ENCODE peak calls at places on chromosomes 6 and 20, in ten cellular contexts. W is sciatic nerve; K is left colon; T is activated CD4-positive, alpha-beta T cell treated with anti-CD3 and anti-CD28 coated beads, Interleukin-2, amount 10 ng/mL, durations not matched to agents 24 days and 14 days; H is effector memory CD4-positive, alpha-beta T cell; J is activated naive CD4-positive, alpha-beta T cell treated with anti-CD3 and anti-CD28 coated beads for 36 hours; Z is adipocyte; I is EL; X is left ventricle myocardium inferior; F is DMS53. B is an unnamed sample.

GRCh38 chr6:10300071-10300470 is 114.8 kb downstream of the TFAP2A start:
- DNase-seq in Z (no peak), W (no peak), J (no peak), F (no peak), T (no peak), I (no peak), H (no peak), K (no peak), X (no peak), B (no peak)

GRCh38 chr6:48664850-48665249 is 553.9 kb upstream of the PTCHD4 start:
- DNase-seq in T (no peak), Z (peak), F (no peak), W (no peak), H (no peak), X (no peak), K (no peak), J (no peak), I (peak), B (peak)

GRCh38 chr6:99393366-99393697 is 663 bp downstream of the COQ3 start:
- DNase-seq in Z (no peak), K (no peak), F (no peak), T (no peak), H (no peak), X (no peak), W (no peak), I (peak), J (no peak), B (no peak)

GRCh38 chr6:5457036-5457435 is 195.7 kb downstream of the FARS2 start:
- DNase-seq in I (no peak), J (no peak), F (peak), H (no peak), Z (no peak), X (no peak), K (no peak), W (no peak), T (no peak), B (peak)

GRCh38 chr20:62606551-62607201 is 35.6 kb upstream of the SLCO4A1 start:
- DNase-seq in F (no peak), H (no peak), K (no peak), T (no peak), W (peak), J (no peak), Z (no peak), I (peak), X (peak), B (peak)

GRCh38 chr6:154157706-154158105 is 118.7 kb downstream of the OPRM1 start:
- DNase-seq in F (no peak), X (no peak), W (no peak), T (no peak), I (no peak), J (no peak), Z (no peak), H (no peak), K (no peak), B (no peak)

GRCh38 chr6:119171864-119172588 is 93.6 kb upstream of the FAM184A start:
- DNase-seq in X (no peak), F (no peak), J (no peak), T (no peak), Z (no peak), W (no peak), I (no peak), K (no peak), H (no peak), B (no peak)

GRCh38 chr6:2989332-2990178 is 10.1 kb upstream of the NQO2 start:
- DNase-seq in Z (peak), W (peak), I (peak), K (peak), F (peak), J (peak), T (peak), X (peak), H (peak), B (peak)

GRCh38 chr6:17768388-17768787 is 61.7 kb upstream of the NUP153 start:
- DNase-seq in J (peak), I (no peak), F (no peak), H (no peak), W (no peak), Z (peak), X (no peak), K (no peak), T (no peak), B (peak)

GRCh38 chr6:52877168-52877567 is 32.3 kb downstream of the GSTA3 start:
- DNase-seq in T (no peak), I (peak), X (no peak), F (peak), H (no peak), W (no peak), J (no peak), K (no peak), Z (peak), B (peak)

GRCh38 chr6:113894712-113895674 is 37.8 kb downstream of the MARCKS start:
- DNase-seq in J (no peak), X (no peak), Z (peak), T (no peak), F (no peak), H (no peak), K (no peak), W (no peak), I (no peak), B (peak)

GRCh38 chr6:6590530-6590929 is 2.0 kb downstream of the LY86 start:
- DNase-seq in F (no peak), K (no peak), Z (no peak), W (no peak), J (no peak), T (no peak), X (no peak), I (no peak), H (no peak), B (no peak)

GRCh38 chr6:44932651-44933091 is 395.5 kb upstream of the RUNX2 start:
- DNase-seq in H (peak), J (peak), X (no peak), Z (no peak), W (no peak), T (peak), K (no peak), I (no peak), F (no peak), B (no peak)

GRCh38 chr20:46520976-46521579 is 7.7 kb upstream of the ZNF334 start:
- DNase-seq in X (no peak), J (peak), W (peak), H (no peak), I (peak), K (peak), T (peak), Z (peak), F (peak), B (peak)

GRCh38 chr6:99334526-99335127 is 14.8 kb downstream of the FAXC start:
- DNase-seq in K (no peak), T (peak), I (peak), W (no peak), F (peak), H (no peak), Z (peak), J (peak), X (no peak), B (peak)

GRCh38 chr6:132286298-132287019 is 114.8 kb downstream of the MOXD1 start:
- DNase-seq in K (peak), H (no peak), Z (no peak), J (no peak), X (no peak), W (no peak), I (no peak), T (no peak), F (no peak), B (no peak)

GRCh38 chr6:129498556-129498940 is 211.4 kb downstream of the ARHGAP18 start:
- DNase-seq in J (no peak), Z (peak), F (no peak), W (no peak), T (no peak), I (peak), K (no peak), X (no peak), H (no peak), B (peak)

GRCh38 chr6:118544105-118544504 is 4.0 kb upstream of the PLN start:
- DNase-seq in J (no peak), X (no peak), W (no peak), K (no peak), F (no peak), T (no peak), I (no peak), Z (no peak), H (no peak), B (no peak)

GRCh38 chr6:105882071-105882803 is 203.9 kb upstream of the PRDM1 start:
- DNase-seq in K (no peak), T (peak), X (no peak), H (no peak), W (no peak), Z (peak), J (no peak), I (no peak), F (no peak), B (peak)

GRCh38 chr6:4666886-4667513 is 109.2 kb upstream of the CDYL start:
- DNase-seq in H (no peak), K (no peak), F (no peak), W (no peak), J (no peak), I (no peak), T (no peak), Z (no peak), X (no peak), B (no peak)

GRCh38 chr6:110334425-110335158 is 23.6 kb downstream of the METTL24 start:
- DNase-seq in F (no peak), Z (no peak), T (no peak), J (no peak), K (no peak), H (no peak), X (no peak), W (no peak), I (no peak), B (peak)

GRCh38 chr20:33733654-33734576 is 2.1 kb downstream of the ZNF341 start:
- DNase-seq in W (no peak), H (no peak), Z (peak), I (peak), K (peak), X (peak), J (no peak), F (peak), T (no peak), B (peak)

GRCh38 chr6:19052219-19052618 is 665.1 kb downstream of the RNF144B start:
- DNase-seq in X (no peak), T (no peak), H (no peak), F (no peak), I (peak), J (no peak), K (no peak), W (no peak), Z (peak), B (peak)

GRCh38 chr6:101236709-101237108 is 156.8 kb upstream of the GRIK2 start:
- DNase-seq in I (no peak), F (peak), X (no peak), W (no peak), J (no peak), T (no peak), K (no peak), Z (no peak), H (no peak), B (no peak)

GRCh38 chr6:161443868-161444267 is 170.0 kb upstream of the AGPAT4 start:
- DNase-seq in Z (no peak), H (no peak), F (no peak), W (no peak), T (no peak), I (no peak), J (no peak), X (no peak), K (no peak), B (peak)

GRCh38 chr6:140320081-140320798 is 945.8 kb upstream of the CITED2 start:
- DNase-seq in J (no peak), I (no peak), T (no peak), Z (no peak), X (no peak), F (no peak), H (no peak), K (no peak), W (no peak), B (peak)

B was measured in AG10803.